ENCODE peak calls at places on chromosomes 16 and 17, in four cellular contexts. M is choroid plexus epithelial cell, Q is mucosa of descending colon, Y is cardiac muscle cell. K is an unnamed sample.

GRCh38 chr17:68812876-68813584 is 142.2 kb downstream of the ABCA8 start:
- DNase-seq in M (peak), Y (peak), Q (no peak), K (no peak)

GRCh38 chr17:77400445-77400870 is 259.7 kb downstream of the SEC14L1 start:
- DNase-seq in M (peak), Q (peak), Y (peak), K (no peak)

GRCh38 chr17:82297804-82298537 is 19.4 kb downstream of the CD7 start:
- DNase-seq in M (peak), Y (peak), Q (peak), K (peak)

GRCh38 chr17:6786618-6787017 is 10.6 kb downstream of the FBXO39 start:
- DNase-seq in Y (peak), Q (no peak), M (peak), K (peak)

GRCh38 chr16:47848481-47849109 is 307.2 kb downstream of the ABCC12 start:
- DNase-seq in Y (peak), Q (no peak), M (peak), K (peak)

GRCh38 chr16:8929086-8929748 is 34.5 kb downstream of the USP7 start:
- DNase-seq in M (no peak), Y (no peak), Q (no peak), K (no peak)

GRCh38 chr17:57461082-57461481 is 204.8 kb downstream of the MSI2 start:
- DNase-seq in M (no peak), Q (no peak), Y (no peak), K (peak)

GRCh38 chr16:19831678-19832077 is 53.0 kb downstream of the GPRC5B start:
- DNase-seq in Y (peak), M (peak), Q (no peak), K (peak)

GRCh38 chr16:68711421-68712139 is 25.5 kb upstream of the CDH1 start:
- DNase-seq in Q (no peak), Y (no peak), M (no peak), K (no peak)

GRCh38 chr16:50354629-50355456 is 13.9 kb downstream of the BRD7 start:
- DNase-seq in Q (no peak), M (peak), Y (peak), K (peak)

GRCh38 chr16:61915569-61915968 is 120.7 kb downstream of the CDH8 start:
- DNase-seq in Q (no peak), Y (no peak), M (no peak), K (no peak)

GRCh38 chr17:79095345-79096055 is 20.9 kb downstream of the ENGASE start:
- DNase-seq in M (no peak), Y (no peak), Q (no peak), K (no peak)

GRCh38 chr16:49824600-49824999 is 31.3 kb downstream of the ZNF423 start:
- DNase-seq in Y (no peak), Q (no peak), M (no peak), K (no peak)

GRCh38 chr17:57366177-57366557 is 109.8 kb downstream of the MSI2 start:
- DNase-seq in Y (no peak), Q (no peak), M (no peak), K (no peak)

GRCh38 chr16:64459821-64460220 is 662.0 kb downstream of the CDH11 start:
- DNase-seq in Q (no peak), Y (peak), M (peak), K (peak)

GRCh38 chr17:74473294-74473693 is 6.9 kb downstream of the CD300A start:
- DNase-seq in Y (no peak), Q (no peak), M (no peak), K (no peak)

GRCh38 chr16:27625050-27625697 is 75.2 kb downstream of the KATNIP start:
- DNase-seq in M (peak), Q (peak), Y (peak), K (peak)

GRCh38 chr16:85602831-85603755 is 10.0 kb upstream of the GSE1 start:
- DNase-seq in Y (no peak), Q (no peak), M (no peak), K (no peak)

GRCh38 chr17:39670746-39671145 is 2.5 kb downstream of the PNMT start:
- DNase-seq in Q (no peak), Y (no peak), M (no peak), K (no peak)

GRCh38 chr16:55475919-55476318 is 3.1 kb upstream of the MMP2 start:
- DNase-seq in Q (no peak), Y (peak), M (peak), K (peak)

GRCh38 chr16:89122322-89122831 is 28.7 kb downstream of the ACSF3 start:
- DNase-seq in M (no peak), Q (peak), Y (no peak), K (no peak)

GRCh38 chr17:79997004-79997673 is 38.5 kb downstream of the TBC1D16 start:
- DNase-seq in Y (no peak), M (peak), Q (no peak), K (no peak)

GRCh38 chr16:85894266-85894665 is 4.7 kb upstream of the IRF8 start:
- DNase-seq in M (no peak), Q (peak), Y (no peak), K (no peak)

GRCh38 chr17:56912105-56912999 is 1.5 kb downstream of the TRIM25 start:
- DNase-seq in Y (peak), Q (peak), M (peak), K (no peak)

GRCh38 chr17:69508814-69509213 is 94.3 kb downstream of the MAP2K6 start:
- DNase-seq in Y (no peak), M (no peak), Q (no peak), K (no peak)

GRCh38 chr16:46855389-46855788 is 24.4 kb upstream of the C16orf87 start:
- DNase-seq in M (no peak), Y (no peak), Q (no peak), K (no peak)

GRCh38 chr16:89113152-89113547 is 19.5 kb downstream of the ACSF3 start:
- DNase-seq in Y (no peak), M (no peak), Q (peak), K (no peak)

GRCh38 chr17:21094298-21094704 is 32.5 kb upstream of the DHRS7B start:
- DNase-seq in M (no peak), Y (no peak), Q (no peak), K (no peak)

GRCh38 chr17:64437944-64438525 is 10.9 kb upstream of the MILR1 start:
- DNase-seq in M (no peak), Y (no peak), Q (no peak), K (no peak)

GRCh38 chr17:53996131-53996530 is 173.4 kb downstream of the KIF2B start:
- DNase-seq in M (no peak), Q (no peak), Y (no peak), K (no peak)

GRCh38 chr17:63692195-63692816 is 7.6 kb downstream of the LIMD2 start:
- DNase-seq in M (no peak), Y (no peak), Q (no peak), K (no peak)

GRCh38 chr17:79171152-79171551 is 96.5 kb downstream of the ENGASE start:
- DNase-seq in Y (no peak), M (no peak), Q (no peak), K (no peak)

GRCh38 chr16:75060708-75061107 is 55.9 kb downstream of the LDHD start:
- DNase-seq in Q (no peak), M (no peak), Y (no peak), K (no peak)

GRCh38 chr16:4350787-4351659 is at the start of gene PAM16:
- DNase-seq in Q (peak), Y (peak), M (peak), K (peak)

GRCh38 chr16:17327671-17328335 is 143.0 kb downstream of the XYLT1 start:
- DNase-seq in Q (no peak), Y (no peak), M (no peak), K (no peak)

GRCh38 chr17:81035389-81036127 is 607 bp downstream of the BAIAP2 start:
- DNase-seq in M (peak), Y (peak), Q (no peak), K (peak)

GRCh38 chr17:81034779-81035388 is at the start of gene BAIAP2:
- DNase-seq in M (peak), Q (peak), Y (peak), K (peak)

GRCh38 chr17:81037026-81037782 is 2.3 kb downstream of the BAIAP2 start:
- DNase-seq in M (no peak), Y (no peak), Q (no peak), K (no peak)

GRCh38 chr17:81037783-81038733 is 3.1 kb downstream of the BAIAP2 start:
- DNase-seq in Q (no peak), M (peak), Y (no peak), K (peak)

GRCh38 chr17:81036128-81036891 is 1.4 kb downstream of the BAIAP2 start:
- DNase-seq in Y (no peak), Q (no peak), M (no peak), K (no peak)
- H3K4me3 ChIP-seq in Y (peak), Q (no peak), M (peak), K (peak)

GRCh38 chr17:35242805-35243458 is at the start of gene SLFN5:
- DNase-seq in M (peak), Y (peak), Q (peak), K (peak)

GRCh38 chr17:35242158-35242804 is 591 bp upstream of the SLFN5 start:
- DNase-seq in M (peak), Q (peak), Y (peak), K (peak)

GRCh38 chr17:35244345-35245195 is 1.7 kb downstream of the SLFN5 start:
- DNase-seq in Y (peak), M (peak), Q (peak), K (peak)

GRCh38 chr17:35243459-35244204 is 760 bp downstream of the SLFN5 start:
- DNase-seq in Y (peak), M (peak), Q (peak), K (peak)

GRCh38 chr17:35245196-35245486 is 2.3 kb downstream of the SLFN5 start:
- DNase-seq in M (peak), Y (peak), Q (no peak), K (peak)
- H3K4me3 ChIP-seq in M (peak), Y (no peak), Q (no peak), K (peak)

GRCh38 chr16:57707331-57707730 is 12.7 kb downstream of the DRC7 start:
- DNase-seq in M (no peak), Q (no peak), Y (no peak), K (no peak)
- H3K4me3 ChIP-seq in M (no peak), Q (no peak), Y (no peak), K (no peak)

DNA sequence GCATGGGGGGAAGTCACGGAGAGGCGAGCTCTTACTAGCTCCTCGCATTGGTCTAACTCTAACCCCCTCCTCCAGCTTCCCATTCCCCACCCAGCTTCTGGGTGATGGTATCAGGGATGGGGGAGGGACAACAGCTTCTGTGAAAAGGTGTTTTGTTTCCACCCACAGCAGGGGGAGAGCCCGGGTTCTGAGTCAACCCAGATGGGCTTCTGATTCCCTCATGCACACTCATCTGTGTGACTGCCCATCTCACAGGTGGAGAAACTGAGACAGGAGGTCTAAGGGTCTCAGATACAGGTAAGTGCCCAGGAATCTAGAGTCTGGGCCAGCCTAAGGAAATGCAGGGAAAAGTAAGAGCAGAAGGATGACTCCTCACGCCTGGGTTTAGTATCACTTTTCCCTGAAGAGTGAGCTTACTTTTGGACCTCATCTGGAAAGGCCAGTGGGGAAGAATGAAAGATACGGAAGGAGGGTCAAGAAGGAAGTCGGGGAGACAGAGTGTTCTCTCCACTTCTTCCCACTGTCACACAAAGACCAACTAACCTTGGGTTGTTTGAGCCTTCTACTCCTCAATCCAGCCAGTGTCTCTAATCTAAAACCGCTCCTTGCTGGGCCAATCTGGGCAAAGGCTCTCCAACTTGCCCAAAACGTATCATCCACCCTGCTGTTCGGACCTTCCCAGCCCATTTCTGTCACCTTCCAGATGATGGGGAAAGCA is 3.1 kb upstream of the TLCD2 start:
- DNase-seq in Y (no peak), Q (no peak), M (no peak), K (no peak)
- H3K4me3 ChIP-seq in Y (no peak), Q (no peak), M (peak), K (peak)